ENCODE peak calls at places on chromosomes 2 and 18, in five cellular contexts. D, J, Z, M and E are unnamed samples.

GRCh38 chr2:10514743-10515142 is 66.6 kb upstream of the ODC1 start:
- DNase-seq in Z (no peak), M (peak; percentile 98), D (no peak), J (no peak), E (no peak)

GRCh38 chr2:1605659-1606400 is 138.5 kb downstream of the PXDN start:
- DNase-seq in D (no peak), M (peak; percentile 82), J (peak; percentile 12), Z (no peak), E (no peak)

GRCh38 chr2:42196403-42197267 is 27.5 kb downstream of the EML4 start:
- DNase-seq in D (no peak), M (peak; percentile 61), J (peak; percentile 83), Z (no peak), E (no peak)

GRCh38 chr2:71071681-71072398 is 3.4 kb downstream of the NAGK start:
- DNase-seq in Z (no peak), M (no peak), D (no peak), J (peak; percentile 54), E (peak; percentile 64)

GRCh38 chr2:163953390-163953907 is 217.6 kb upstream of the FIGN start:
- DNase-seq in M (peak; percentile 13), Z (no peak), J (no peak), D (no peak), E (no peak)

GRCh38 chr2:149744845-149745244 is 157.3 kb upstream of the MMADHC start:
- DNase-seq in J (no peak), M (peak; percentile 70), Z (no peak), D (no peak), E (no peak)

GRCh38 chr2:223725986-223726970 is 111.1 kb downstream of the AP1S3 start:
- DNase-seq in J (no peak), Z (no peak), D (no peak), M (no peak), E (no peak)

GRCh38 chr2:39686470-39686869 is 20.8 kb downstream of the TMEM178A start:
- DNase-seq in J (no peak), Z (no peak), D (no peak), M (no peak), E (no peak)

GRCh38 chr2:149743842-149744468 is 156.4 kb upstream of the MMADHC start:
- DNase-seq in M (peak; percentile 96), Z (no peak), D (no peak), J (no peak), E (no peak)

GRCh38 chr2:43136862-43137261 is 89.5 kb downstream of the ZFP36L2 start:
- DNase-seq in Z (no peak), M (no peak), J (no peak), D (no peak), E (no peak)

GRCh38 chr18:74281639-74282358 is 10.0 kb downstream of the CYB5A start:
- DNase-seq in J (peak; percentile 40), Z (no peak), M (no peak), D (no peak), E (no peak)

GRCh38 chr2:239727776-239728600 is 297.2 kb downstream of the NDUFA10 start:
- DNase-seq in J (no peak), M (no peak), Z (no peak), D (no peak), E (no peak)

GRCh38 chr18:36051760-36052159 is 15.6 kb downstream of the RPRD1A start:
- DNase-seq in D (no peak), M (no peak), Z (no peak), J (no peak), E (no peak)

GRCh38 chr2:238263204-238264071 is 23.6 kb upstream of the HES6 start:
- DNase-seq in J (peak; percentile 94), Z (peak; percentile 84), M (peak; percentile 84), D (peak; percentile 89), E (peak; percentile 53)

GRCh38 chr2:17388790-17389189 is 129.4 kb downstream of the RAD51AP2 start:
- DNase-seq in M (peak; percentile 69), D (no peak), J (no peak), Z (no peak), E (no peak)

GRCh38 chr2:27408601-27409320 is 630 bp downstream of the PPM1G start:
- DNase-seq in D (no peak), M (peak; percentile 3), Z (no peak), J (peak; percentile 6), E (no peak)

GRCh38 chr2:180367831-180368230 is 360.7 kb upstream of the CWC22 start:
- DNase-seq in D (no peak), Z (no peak), J (peak; percentile 2), M (peak; percentile 53), E (no peak)

GRCh38 chr2:70473101-70473722 is 80.4 kb downstream of the TGFA start:
- DNase-seq in M (no peak), D (no peak), Z (no peak), J (no peak), E (no peak)

GRCh38 chr2:204315236-204315662 is 230.0 kb upstream of the PARD3B start:
- DNase-seq in M (peak; percentile 84), Z (no peak), J (peak; percentile 40), D (no peak), E (no peak)

GRCh38 chr2:181944914-181945291 is 40.8 kb upstream of the PPP1R1C start:
- DNase-seq in D (no peak), J (no peak), Z (no peak), M (no peak), E (no peak)

GRCh38 chr18:49224130-49224529 is 236.3 kb downstream of the DYM start:
- DNase-seq in J (no peak), M (peak; percentile 7), D (no peak), Z (no peak), E (no peak)

GRCh38 chr2:72895759-72896281 is 8.6 kb downstream of the SPR start:
- DNase-seq in M (peak; percentile 60), D (no peak), Z (no peak), J (peak; percentile 39), E (no peak)

GRCh38 chr2:154720642-154721041 is 22.1 kb downstream of the KCNJ3 start:
- DNase-seq in D (no peak), Z (no peak), J (no peak), M (peak; percentile 46), E (no peak)

GRCh38 chr2:239220976-239221375 is 179.8 kb downstream of the HDAC4 start:
- DNase-seq in D (no peak), M (no peak), J (no peak), Z (no peak), E (no peak)

GRCh38 chr18:27430595-27430994 is 245.5 kb upstream of the CHST9 start:
- DNase-seq in Z (no peak), J (no peak), D (no peak), M (no peak), E (no peak)

GRCh38 chr18:27423581-27423980 is 238.5 kb upstream of the CHST9 start:
- DNase-seq in D (no peak), M (no peak), Z (no peak), J (no peak), E (no peak)

GRCh38 chr18:27428716-27429475 is 243.8 kb upstream of the CHST9 start:
- DNase-seq in Z (no peak), D (no peak), J (no peak), M (peak; percentile 14), E (no peak)

GRCh38 chr18:27428120-27428519 is 243.0 kb upstream of the CHST9 start:
- DNase-seq in J (no peak), M (no peak), D (no peak), Z (no peak), E (no peak)
- TF ChIP-seq CTCF in J (no peak), M (no peak), D (no peak), Z (no peak), E (no peak)

DNA sequence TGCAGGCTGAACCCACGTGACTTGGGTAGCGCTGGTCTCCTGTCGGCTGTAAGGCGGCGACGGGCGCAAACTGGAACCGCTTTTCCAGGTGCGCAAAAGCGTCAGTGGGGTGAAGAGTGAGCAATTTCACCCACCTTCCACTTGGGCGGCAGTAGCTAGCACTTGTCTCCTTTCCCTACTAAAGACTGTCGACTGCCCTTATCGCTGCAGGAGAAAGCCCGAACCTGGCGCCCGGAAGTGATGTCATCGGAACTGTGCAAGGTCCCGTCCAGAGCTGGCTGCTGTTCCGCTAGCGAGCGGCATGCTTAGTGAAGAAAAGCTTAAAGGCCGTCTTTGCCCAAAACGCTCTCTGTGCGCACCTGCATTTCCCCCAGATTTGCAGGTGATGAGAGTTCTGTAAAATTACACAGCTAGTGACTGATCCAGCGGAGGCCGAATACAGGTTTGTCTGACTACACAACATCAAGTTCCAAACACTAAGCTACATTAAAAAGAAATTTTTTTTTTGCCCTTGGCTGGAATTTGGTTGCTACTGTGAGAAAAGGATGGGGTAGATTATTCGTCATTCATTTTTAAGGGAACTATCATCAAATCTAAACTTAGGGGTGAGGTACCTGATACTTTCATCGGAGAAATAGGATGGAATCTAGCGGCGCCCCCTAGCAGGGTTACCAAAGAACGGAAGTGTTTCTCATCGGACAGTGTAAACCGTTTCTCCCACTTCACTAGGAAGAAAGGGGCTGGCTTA is at the start of gene OSGEPL1:
- DNase-seq in M (peak; percentile 93), Z (peak; percentile 84), D (peak; percentile 85), J (peak; percentile 97), E (peak; percentile 81)
- TF ChIP-seq CTCF in M (peak; percentile 64), Z (no peak), D (peak; percentile 7), J (peak; percentile 50), E (no peak)

DNA sequence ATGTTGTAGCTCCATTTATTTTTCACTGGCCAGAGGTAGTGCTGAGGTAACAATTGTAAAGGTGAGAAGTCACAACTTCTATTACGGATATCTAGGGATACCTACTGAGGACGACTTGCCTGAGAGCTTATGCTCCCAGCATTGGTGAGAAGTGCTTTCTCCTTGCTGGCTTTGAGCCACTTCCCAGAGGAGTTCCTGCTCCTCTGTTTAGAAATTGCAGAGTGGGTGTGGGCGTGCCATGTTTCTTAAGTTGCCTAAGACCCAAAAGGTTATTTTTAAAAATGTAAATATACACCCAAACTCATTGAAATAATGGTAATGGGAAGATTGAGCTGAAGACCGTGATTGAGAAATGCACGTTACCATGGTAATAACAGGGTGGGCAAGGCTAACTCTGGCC is 17.2 kb upstream of the TMEM200C start:
- DNase-seq in Z (no peak), M (no peak), J (no peak), D (no peak), E (no peak)
- TF ChIP-seq CTCF in Z (no peak), M (no peak), J (no peak), D (no peak), E (no peak)

GRCh38 chr2:151933266-151933804 is 105.1 kb upstream of the ARL5A start:
- DNase-seq in Z (no peak), J (no peak), M (no peak), D (no peak), E (no peak)

GRCh38 chr2:151928380-151928779 is 100.2 kb upstream of the ARL5A start:
- DNase-seq in D (no peak), J (no peak), M (no peak), Z (no peak), E (no peak)

GRCh38 chr2:151930042-151930441 is 101.8 kb upstream of the ARL5A start:
- DNase-seq in J (no peak), D (no peak), Z (no peak), M (no peak), E (no peak)

GRCh38 chr2:151927501-151928221 is 99.4 kb upstream of the ARL5A start:
- DNase-seq in Z (no peak), D (no peak), M (no peak), J (no peak), E (no peak)

DNA sequence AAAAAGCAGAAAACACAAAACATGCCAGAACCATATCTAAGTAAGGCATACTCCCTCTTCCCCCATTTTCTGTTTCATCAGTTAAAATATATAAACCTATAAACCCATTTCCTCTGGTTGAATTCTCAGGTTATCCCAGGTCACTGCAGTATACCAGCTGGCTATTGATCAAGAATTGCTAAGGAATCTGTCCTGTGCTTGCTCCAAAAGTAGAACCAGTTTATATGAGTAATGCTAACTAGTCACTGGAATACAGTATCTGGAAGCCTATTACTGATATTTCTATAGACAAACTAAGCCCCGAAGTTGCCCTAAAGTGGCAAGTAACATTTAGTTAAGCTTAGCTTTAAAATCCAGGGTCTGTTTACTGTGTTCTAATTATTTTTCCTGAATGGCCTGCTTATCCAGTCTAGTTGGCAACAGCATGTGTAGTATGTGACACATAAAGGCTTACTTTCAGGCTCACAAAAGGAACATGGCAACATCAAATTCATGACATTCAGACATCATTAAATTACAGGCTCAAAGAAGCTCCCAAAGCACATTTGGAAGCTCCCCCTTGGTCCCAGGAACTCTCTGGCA is 102.9 kb upstream of the ARL5A start:
- DNase-seq in D (no peak), Z (no peak), J (no peak), M (no peak), E (no peak)
- TF ChIP-seq CTCF in D (no peak), Z (no peak), J (no peak), M (no peak), E (no peak)